ENCODE peak calls at places on chromosome 17, in ten cellular contexts. T, A, L, P, S, V, G, Y, Z and D are unnamed samples.

GRCh38 chr17:64777413-64778101 is 115.5 kb upstream of the SMURF2 start:
- DNase-seq in P (peak; percentile 48), Z (no peak), V (no peak), T (peak; percentile 22), Y (peak; percentile 25), A (no peak), S (no peak), L (no peak), G (peak; percentile 53), D (no peak)

GRCh38 chr17:37483311-37484039 is 6.2 kb upstream of the DUSP14 start:
- DNase-seq in G (no peak), S (no peak), V (peak; percentile 70), L (no peak), A (no peak), P (peak; percentile 42), Y (peak; percentile 27), Z (peak; percentile 76), T (no peak), D (peak; percentile 82)

GRCh38 chr17:79087428-79088143 is 13.0 kb downstream of the ENGASE start:
- DNase-seq in A (no peak), L (peak; percentile 61), G (peak; percentile 84), P (peak; percentile 97), S (no peak), Z (no peak), Y (peak; percentile 59), T (peak; percentile 65), V (no peak), D (no peak)

GRCh38 chr17:16926061-16926511 is 45.8 kb downstream of the TNFRSF13B start:
- DNase-seq in A (no peak), L (no peak), T (no peak), G (peak; percentile 23), V (no peak), S (no peak), Y (no peak), Z (no peak), P (no peak), D (no peak)

GRCh38 chr17:15452746-15453145 is 14.7 kb downstream of the CDRT4 start:
- DNase-seq in P (no peak), A (no peak), T (no peak), Y (no peak), V (no peak), Z (no peak), L (no peak), S (no peak), G (no peak), D (no peak)

GRCh38 chr17:60445144-60445543 is 22.9 kb downstream of the CHCT1 start:
- DNase-seq in Z (no peak), S (no peak), Y (no peak), G (no peak), A (no peak), L (no peak), P (no peak), V (no peak), T (no peak), D (no peak)

GRCh38 chr17:69245617-69246016 is 17.0 kb upstream of the ABCA10 start:
- DNase-seq in Z (no peak), A (no peak), G (no peak), T (no peak), S (no peak), L (no peak), V (no peak), P (no peak), Y (no peak), D (no peak)

GRCh38 chr17:17811381-17812210 is 25.2 kb downstream of the SREBF1 start:
- DNase-seq in P (no peak), A (no peak), S (no peak), G (no peak), T (no peak), V (no peak), Y (no peak), Z (no peak), L (no peak), D (no peak)

GRCh38 chr17:82929676-82930042 is 89.8 kb upstream of the ZNF750 start:
- DNase-seq in A (no peak), L (no peak), S (no peak), P (no peak), Y (no peak), V (no peak), Z (no peak), G (peak; percentile 15), T (no peak), D (no peak)

GRCh38 chr17:21167303-21167702 is 40.5 kb downstream of the DHRS7B start:
- DNase-seq in G (no peak), T (no peak), V (peak; percentile 7), A (no peak), Z (no peak), L (no peak), P (no peak), Y (no peak), S (no peak), D (no peak)
- H3K4me3 ChIP-seq in G (no peak overlapping the region), T (no peak overlapping the region), V (no peak overlapping the region), A (no peak overlapping the region), Z (no peak overlapping the region), L (no peak overlapping the region), P (no peak overlapping the region), Y (no peak overlapping the region), S (no peak overlapping the region), D (no peak overlapping the region)

DNA sequence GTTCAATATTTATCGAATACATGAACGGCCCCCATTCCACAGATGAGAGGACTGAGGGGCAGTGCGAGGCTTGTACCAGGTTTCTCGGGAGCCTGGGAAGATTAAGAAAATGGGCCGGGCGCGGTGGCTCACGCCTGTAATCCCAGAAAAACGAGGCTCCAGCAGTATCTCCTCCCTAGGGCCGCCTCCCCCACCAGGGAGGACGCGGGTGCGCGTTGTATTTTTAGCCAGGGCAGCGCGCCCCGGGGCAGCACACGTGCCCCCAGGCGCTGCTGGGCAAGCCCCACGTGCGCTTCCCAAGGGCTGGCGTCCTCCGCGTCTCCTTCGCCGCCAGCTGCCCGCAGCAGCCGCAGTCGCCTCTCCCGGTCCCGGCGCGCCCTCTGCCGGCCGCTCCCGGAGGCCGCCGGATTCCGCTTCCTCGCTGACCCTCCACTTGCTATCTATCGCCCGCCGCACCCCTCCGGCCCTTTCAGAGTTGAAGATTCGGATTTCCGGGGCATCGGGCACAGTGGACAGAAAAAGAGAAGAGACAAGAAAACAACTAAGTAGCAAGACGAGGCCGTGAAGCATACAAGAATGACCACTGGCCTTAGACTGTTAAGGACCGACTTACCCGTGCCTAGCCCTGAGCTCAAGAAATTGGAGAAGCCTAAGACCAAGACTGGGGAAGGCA is 1.9 kb upstream of the YBX2 start:
- DNase-seq in T (peak; percentile 76), V (no peak), G (peak; percentile 90), Z (no peak), L (peak; percentile 58), Y (peak; percentile 85), P (peak; percentile 92), A (no peak), S (no peak), D (no peak)
- H3K4me3 ChIP-seq in T (no peak overlapping the region), V (peak overlapping the region; percentile 20), G (peak overlapping the region; percentile 22), Z (no peak overlapping the region), L (no peak overlapping the region), Y (no peak overlapping the region), P (no peak overlapping the region), A (no peak overlapping the region), S (peak overlapping the region; percentile 3), D (peak overlapping the region; percentile 21)

GRCh38 chr17:57187391-57187790 is 68.9 kb upstream of the MSI2 start:
- DNase-seq in A (no peak), G (no peak), Y (no peak), V (no peak), Z (no peak), S (no peak), P (no peak), L (no peak), T (no peak), D (no peak)
- H3K4me3 ChIP-seq in A (no peak overlapping the region), G (no peak overlapping the region), Y (no peak overlapping the region), V (no peak overlapping the region), Z (no peak overlapping the region), S (no peak overlapping the region), P (no peak overlapping the region), L (no peak overlapping the region), T (no peak overlapping the region), D (no peak overlapping the region)

DNA sequence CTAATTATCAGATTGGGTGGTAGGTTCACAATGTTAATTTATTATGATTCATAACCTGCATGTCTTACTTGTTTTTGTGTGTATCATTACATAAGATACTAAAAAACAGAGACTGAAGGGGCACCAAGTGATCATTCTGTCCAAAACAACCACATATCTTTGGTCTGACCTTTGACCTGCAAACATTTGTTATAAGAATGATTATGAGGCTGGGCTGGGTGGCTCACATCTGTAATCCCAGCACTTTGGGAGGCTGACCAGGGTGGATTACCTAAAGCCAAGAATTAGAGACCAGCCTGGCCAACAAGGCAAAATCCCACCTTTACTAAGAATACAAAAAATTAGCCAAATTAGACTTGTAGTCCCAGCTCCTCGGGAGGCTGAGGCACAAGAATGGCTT is 116.4 kb downstream of the SPAG9 start:
- DNase-seq in Y (no peak), G (no peak), V (no peak), S (no peak), L (no peak), P (no peak), T (no peak), A (no peak), Z (no peak), D (no peak)
- H3K4me3 ChIP-seq in Y (no peak overlapping the region), G (no peak overlapping the region), V (no peak overlapping the region), S (no peak overlapping the region), L (no peak overlapping the region), P (no peak overlapping the region), T (no peak overlapping the region), A (no peak overlapping the region), Z (no peak overlapping the region), D (no peak overlapping the region)

GRCh38 chr17:40113110-40113960 is 8.4 kb upstream of the MSL1 start:
- DNase-seq in L (peak; percentile 86), P (peak; percentile 90), Z (peak; percentile 88), G (peak; percentile 90), Y (peak; percentile 98), A (peak; percentile 86), V (peak; percentile 77), T (peak; percentile 98), S (peak; percentile 84), D (peak; percentile 87)
- H3K4me3 ChIP-seq in L (peak overlapping the region; percentile 40), P (peak overlapping the region; percentile 44), Z (peak overlapping the region; percentile 36), G (peak overlapping the region; percentile 42), Y (peak overlapping the region; percentile 50), A (peak overlapping the region; percentile 47), V (peak overlapping the region; percentile 51), T (no peak overlapping the region), S (peak overlapping the region; percentile 43), D (peak overlapping the region; percentile 41)

DNA sequence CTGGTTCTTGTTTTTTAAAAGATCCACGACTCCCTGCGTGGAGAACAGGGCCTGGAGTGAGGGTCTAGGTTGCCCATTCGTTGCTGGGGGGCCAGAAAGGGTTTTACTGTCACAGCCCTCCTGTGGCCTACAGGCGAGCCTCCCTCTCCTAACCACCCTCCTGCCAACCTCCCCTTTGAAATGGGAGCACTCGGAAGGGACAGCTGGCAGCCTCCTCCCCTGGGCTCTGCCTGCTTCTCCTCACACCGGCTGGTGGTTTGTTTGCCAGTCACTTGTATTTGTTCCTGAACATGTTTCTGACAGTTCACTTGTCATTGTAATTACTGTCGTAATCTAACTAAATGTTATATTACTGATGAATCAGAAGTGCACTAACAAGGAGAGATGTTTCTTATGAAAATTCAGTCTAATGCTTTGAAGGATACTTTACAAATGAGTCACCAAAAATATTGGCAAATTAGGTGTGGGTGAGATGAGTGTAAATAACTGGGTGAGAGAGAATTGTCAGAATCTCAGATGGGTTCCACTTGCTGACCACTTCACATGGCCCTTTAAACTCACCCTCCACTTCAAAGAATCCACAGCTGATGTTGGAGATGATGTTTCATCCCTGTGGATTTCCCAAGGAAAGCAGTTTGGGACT is 2.7 kb upstream of the SPPL2C start:
- DNase-seq in G (no peak), A (no peak), T (no peak), L (no peak), S (no peak), P (no peak), Z (no peak), Y (no peak), V (no peak), D (no peak)
- H3K4me3 ChIP-seq in G (no peak overlapping the region), A (no peak overlapping the region), T (no peak overlapping the region), L (no peak overlapping the region), S (no peak overlapping the region), P (no peak overlapping the region), Z (no peak overlapping the region), Y (no peak overlapping the region), V (no peak overlapping the region), D (no peak overlapping the region)